ENCODE peak calls at places on chromosomes 4 and X, in seven cellular contexts. N, Y, C, P, U, W and K are unnamed samples.

GRCh38 chrX:107551546-107551945 is 76.8 kb upstream of the PRPS1 start:
- DNase-seq in W (no peak), U (no peak), C (no peak), Y (no peak), P (peak), N (no peak), K (no peak)

GRCh38 chr4:42789168-42789567 is 103.3 kb upstream of the GRXCR1 start:
- DNase-seq in W (no peak), P (no peak), Y (no peak), C (no peak), U (no peak), N (no peak), K (no peak)

GRCh38 chr4:140113653-140114052 is 40.3 kb downstream of the MAML3 start:
- DNase-seq in C (no peak), W (no peak), Y (no peak), P (no peak), U (no peak), N (no peak), K (no peak)

GRCh38 chr4:2256781-2257191 is 5.1 kb downstream of the MXD4 start:
- DNase-seq in P (peak), U (no peak), N (no peak), C (peak), Y (no peak), W (peak), K (peak)

GRCh38 chrX:151384807-151385206 is 12.2 kb upstream of the VMA21 start:
- DNase-seq in Y (no peak), U (no peak), W (no peak), N (no peak), P (no peak), C (no peak), K (no peak)

GRCh38 chr4:112766422-112766821 is 129.5 kb downstream of the LARP7 start:
- DNase-seq in U (peak), C (no peak), P (no peak), W (no peak), N (no peak), Y (peak), K (peak)

GRCh38 chr4:94455081-94455480 is 3.3 kb downstream of the PDLIM5 start:
- DNase-seq in U (no peak), P (peak), N (no peak), C (peak), Y (no peak), W (no peak), K (no peak)

GRCh38 chr4:59307609-59308008 is 1892.5 kb upstream of the ADGRL3 start:
- DNase-seq in C (no peak), N (no peak), W (no peak), P (no peak), U (no peak), Y (no peak), K (no peak)

GRCh38 chr4:150080875-150081274 is 2.6 kb downstream of the DCLK2 start:
- DNase-seq in U (no peak), Y (no peak), W (no peak), C (no peak), N (no peak), P (no peak), K (no peak)

GRCh38 chr4:137267024-137267423 is 265.3 kb downstream of the PCDH18 start:
- DNase-seq in Y (no peak), U (no peak), P (no peak), W (no peak), C (no peak), N (no peak), K (no peak)

GRCh38 chr4:121656269-121656641 is 40.5 kb downstream of the ANXA5 start:
- DNase-seq in W (no peak), N (peak), C (peak), P (peak), U (peak), Y (peak), K (peak)

GRCh38 chr4:75179510-75179909 is 246.6 kb downstream of the PARM1 start:
- DNase-seq in U (no peak), P (no peak), W (no peak), N (no peak), C (no peak), Y (no peak), K (no peak)

GRCh38 chr4:53132117-53132889 is 233.6 kb downstream of the SCFD2 start:
- DNase-seq in P (no peak), N (no peak), Y (no peak), U (peak), W (no peak), C (no peak), K (no peak)

GRCh38 chrX:45485682-45486081 is 285.0 kb upstream of the DIPK2B start:
- DNase-seq in Y (no peak), N (no peak), U (no peak), W (no peak), C (no peak), P (no peak), K (peak)

GRCh38 chr4:8155660-8156421 is 2.8 kb downstream of the ABLIM2 start:
- DNase-seq in P (peak), Y (no peak), C (no peak), N (no peak), U (no peak), W (no peak), K (no peak)

GRCh38 chr4:70183168-70183939 is 12.2 kb upstream of the ODAM start:
- DNase-seq in W (no peak), P (no peak), N (peak), Y (peak), C (no peak), U (peak), K (peak)

GRCh38 chr4:82733636-82734035 is 65.0 kb downstream of the SCD5 start:
- DNase-seq in U (peak), P (no peak), C (no peak), W (no peak), N (no peak), Y (no peak), K (peak)

GRCh38 chrX:107429090-107429489 is 20.4 kb upstream of the FRMPD3 start:
- DNase-seq in P (no peak), U (peak), C (no peak), Y (peak), N (no peak), W (no peak), K (peak)

GRCh38 chr4:7979652-7979968 is 39.9 kb upstream of the AFAP1 start:
- DNase-seq in Y (no peak), W (no peak), N (no peak), P (no peak), U (no peak), C (no peak), K (no peak)

GRCh38 chr4:165684177-165684870 is 188.7 kb upstream of the TLL1 start:
- DNase-seq in C (no peak), W (no peak), U (no peak), P (no peak), Y (no peak), N (no peak), K (peak)

GRCh38 chr4:113497154-113497553 is 264.4 kb downstream of the CAMK2D start:
- DNase-seq in C (no peak), W (no peak), N (no peak), Y (no peak), U (no peak), P (no peak), K (no peak)

GRCh38 chrX:51148848-51149247 is 183.8 kb upstream of the NUDT10 start:
- DNase-seq in N (peak), P (no peak), C (no peak), U (no peak), W (no peak), Y (peak), K (peak)

GRCh38 chr4:145954924-145955339 is 16.3 kb upstream of the ZNF827 start:
- DNase-seq in C (no peak), N (no peak), W (no peak), U (no peak), P (no peak), Y (no peak), K (peak)

GRCh38 chrX:150942958-150943594 is 40.1 kb upstream of the HMGB3 start:
- DNase-seq in N (no peak), P (no peak), C (no peak), W (no peak), U (no peak), Y (no peak), K (no peak)

GRCh38 chr4:139410312-139410711 is 43.6 kb upstream of the RAB33B start:
- DNase-seq in N (no peak), Y (no peak), P (no peak), C (no peak), W (no peak), U (no peak), K (no peak)

GRCh38 chr4:161642708-161643107 is 521.1 kb downstream of the FSTL5 start:
- DNase-seq in W (no peak), N (no peak), P (no peak), C (no peak), U (no peak), Y (peak), K (peak)

GRCh38 chr4:8723222-8723980 is 130.8 kb downstream of the CPZ start:
- DNase-seq in U (no peak), C (no peak), W (no peak), Y (no peak), N (peak), P (no peak), K (no peak)

GRCh38 chrX:153761863-153762262 is 2.2 kb upstream of the PLXNB3 start:
- DNase-seq in C (no peak), U (no peak), P (no peak), N (no peak), Y (peak), W (no peak), K (no peak)

GRCh38 chr4:150679767-150680088 is 97.8 kb downstream of the MAB21L2 start:
- DNase-seq in C (no peak), N (no peak), U (no peak), W (no peak), Y (no peak), P (no peak), K (no peak)

GRCh38 chr4:96983830-96984229 is 1143.9 kb downstream of the PDHA2 start:
- DNase-seq in Y (peak), W (no peak), U (no peak), N (no peak), C (no peak), P (no peak), K (no peak)

GRCh38 chrX:149631293-149632165 is at the start of gene TMEM185A:
- DNase-seq in W (peak), U (peak), N (peak), P (peak), Y (peak), C (peak), K (peak)

GRCh38 chrX:10199212-10199611 is 42.4 kb downstream of the CLCN4 start:
- DNase-seq in N (no peak), U (peak), W (no peak), P (peak), C (peak), Y (no peak), K (peak)

GRCh38 chrX:138928737-138929459 is 217.4 kb upstream of the FGF13 start:
- DNase-seq in U (no peak), C (no peak), P (no peak), Y (no peak), W (no peak), N (no peak), K (no peak)

GRCh38 chr4:14165253-14165942 is 537.9 kb upstream of the BOD1L1 start:
- DNase-seq in U (peak), W (no peak), P (no peak), C (no peak), N (no peak), Y (no peak), K (no peak)

GRCh38 chrX:65516756-65517155 is 17.8 kb downstream of the LAS1L start:
- DNase-seq in Y (peak), U (no peak), W (no peak), C (no peak), P (no peak), N (no peak), K (no peak)